ENCODE peak calls at places on chromosomes 2 and 18, in eight cellular contexts. J is activated T-helper 1 cell treated with anti-CD3 and anti-CD28 coated beads, Interleukin-12 subunit alpha, Interleukin-12 subunit beta, Interleukin-2, Interleukin-4 antibody, amounts not matched to agents 30 ng/mL and 10 ng/mL and 1 ng/mL, durations not matched to agents 14 hours and 24 hours and 36 hours; P is activated T-cell treated with anti-CD3 and anti-CD28 coated beads, Interleukin-2, amount 50 U/mL, for 24 hours; I is HL-60; X is NCI-H1105 treated with DMSO at 0.1 percent for 48 hours; A is upper lobe of left lung; S is A549; H is heart left ventricle. Q is an unnamed sample.

GRCh38 chr2:60350791-60351190 is 202.7 kb downstream of the BCL11A start:
- DNase-seq in I (no peak), H (no peak), J (no peak), A (no peak), X (no peak), P (no peak), S (no peak), Q (no peak)

GRCh38 chr18:9863282-9863681 is 22.5 kb upstream of the TXNDC2 start:
- DNase-seq in J (no peak), H (no peak), I (no peak), P (no peak), A (no peak), X (no peak), S (no peak), Q (no peak)

GRCh38 chr18:53426656-53427055 is 797.8 kb downstream of the MBD2 start:
- DNase-seq in A (no peak), S (no peak), X (peak), J (no peak), I (no peak), P (no peak), H (no peak), Q (no peak)

GRCh38 chr2:112942654-112943002 is 31.7 kb downstream of the IL37 start:
- DNase-seq in S (no peak), A (no peak), P (no peak), I (no peak), H (no peak), J (no peak), X (no peak), Q (no peak)

GRCh38 chr2:141317986-141318385 is 812.8 kb downstream of the LRP1B start:
- DNase-seq in P (no peak), A (no peak), S (peak), H (no peak), J (no peak), I (no peak), X (no peak), Q (no peak)

GRCh38 chr18:51668101-51668500 is 470.6 kb upstream of the MEX3C start:
- DNase-seq in P (peak), H (peak), X (peak), J (peak), I (peak), A (peak), S (peak), Q (peak)

GRCh38 chr2:13103778-13104493 is 387.2 kb downstream of the TRIB2 start:
- DNase-seq in P (no peak), X (no peak), H (no peak), I (no peak), S (no peak), A (no peak), J (no peak), Q (no peak)

GRCh38 chr2:199460808-199461454 is 3.2 kb upstream of the SATB2 start:
- DNase-seq in X (no peak), S (no peak), J (no peak), H (no peak), A (no peak), P (no peak), I (no peak), Q (no peak)

GRCh38 chr2:228699400-228699799 is 517.9 kb upstream of the SPHKAP start:
- DNase-seq in A (no peak), S (no peak), P (no peak), H (no peak), J (no peak), X (no peak), I (no peak), Q (no peak)

GRCh38 chr2:233464531-233465240 is 101.9 kb downstream of the USP40 start:
- DNase-seq in P (no peak), S (no peak), J (no peak), H (no peak), A (peak), X (no peak), I (no peak), Q (no peak)

Q was measured in AG04449.